ENCODE peak calls at places on chromosomes 13 and 19, in seven cellular contexts. K is effector CD4-positive, alpha-beta T cell; J is body of pancreas; A is RWPE1; D is A549; T is nephron progenitor cell; C is substantia nigra. H is an unnamed sample.

GRCh38 chr13:25908390-25908789 is 143.4 kb downstream of the SHISA2 start:
- DNase-seq in J (no peak), C (no peak), K (no peak), A (no peak), D (no peak), T (peak), H (no peak)

GRCh38 chr19:44792286-44792685 is 14.6 kb downstream of the CBLC start:
- DNase-seq in K (no peak), A (no peak), T (no peak), J (no peak), C (no peak), D (no peak), H (no peak)

GRCh38 chr19:11152318-11153062 is 3.1 kb downstream of the SPC24 start:
- DNase-seq in C (peak), A (peak), J (peak), K (no peak), T (no peak), D (no peak), H (peak)

GRCh38 chr13:64740493-64740892 is 2489.6 kb downstream of the PCDH9 start:
- DNase-seq in K (no peak), C (no peak), D (no peak), T (no peak), A (no peak), J (no peak), H (no peak)

GRCh38 chr13:80131204-80131603 is 209.7 kb downstream of the SPRY2 start:
- DNase-seq in C (peak), A (peak), K (no peak), J (peak), D (peak), T (peak), H (peak)

GRCh38 chr19:18856385-18857126 is 24.8 kb downstream of the UPF1 start:
- DNase-seq in C (peak), D (no peak), J (no peak), K (no peak), A (peak), T (no peak), H (peak)

GRCh38 chr19:6292006-6292405 is 12.2 kb upstream of the MLLT1 start:
- DNase-seq in K (no peak), D (no peak), A (no peak), J (no peak), T (no peak), C (no peak), H (no peak)

GRCh38 chr19:58209577-58209976 is 19.1 kb upstream of the ZNF544 start:
- DNase-seq in C (no peak), K (no peak), D (no peak), T (no peak), A (no peak), J (no peak), H (no peak)

GRCh38 chr19:58468216-58468839 is 1.4 kb downstream of the ZNF324 start:
- DNase-seq in J (no peak), D (no peak), C (no peak), A (no peak), T (no peak), K (no peak), H (no peak)

GRCh38 chr13:99656843-99657506 is 155.7 kb downstream of the TM9SF2 start:
- DNase-seq in D (no peak), J (no peak), A (no peak), C (no peak), T (no peak), K (no peak), H (no peak)

GRCh38 chr13:60562081-60562764 is 165.2 kb downstream of the TDRD3 start:
- DNase-seq in C (no peak), T (no peak), J (no peak), K (no peak), A (no peak), D (no peak), H (peak)

GRCh38 chr13:23695196-23695595 is 125.0 kb downstream of the TNFRSF19 start:
- DNase-seq in D (no peak), K (no peak), A (no peak), J (no peak), T (no peak), C (no peak), H (no peak)

GRCh38 chr13:42107006-42107405 is 58.6 kb downstream of the DGKH start:
- DNase-seq in D (no peak), C (no peak), A (no peak), K (no peak), J (no peak), T (no peak), H (no peak)

GRCh38 chr13:84994582-84994981 is 804.6 kb downstream of the SLITRK6 start:
- DNase-seq in K (no peak), D (peak), C (no peak), A (no peak), T (no peak), J (no peak), H (peak)

GRCh38 chr13:38965281-38965680 is 25.4 kb downstream of the STOML3 start:
- DNase-seq in K (no peak), T (no peak), A (no peak), J (no peak), D (no peak), C (no peak), H (no peak)

GRCh38 chr13:72864142-72865035 is 82.5 kb downstream of the PIBF1 start:
- DNase-seq in J (no peak), C (no peak), A (no peak), D (no peak), T (no peak), K (no peak), H (peak)

GRCh38 chr19:33796164-33797100 is at the start of gene KCTD15:
- DNase-seq in C (peak), D (no peak), K (no peak), J (peak), T (peak), A (no peak), H (peak)

GRCh38 chr19:55324705-55325104 is 436 bp downstream of the TMEM150B start:
- DNase-seq in C (no peak), K (no peak), J (no peak), A (no peak), T (no peak), D (no peak), H (no peak)

GRCh38 chr13:108915095-108915633 is 285.8 kb downstream of the MYO16 start:
- DNase-seq in T (no peak), C (no peak), A (peak), J (peak), K (no peak), D (no peak), H (peak)

GRCh38 chr13:112943309-112944125 is 25.5 kb upstream of the MCF2L start:
- DNase-seq in C (no peak), T (peak), J (peak), K (peak), A (peak), D (peak), H (peak)

GRCh38 chr19:41411682-41412265 is 14.2 kb downstream of the BCKDHA start:
- DNase-seq in C (peak), K (no peak), D (no peak), A (no peak), J (no peak), T (no peak), H (no peak)

GRCh38 chr13:28161370-28161769 is 23.0 kb downstream of the PAN3 start:
- DNase-seq in A (no peak), K (no peak), T (no peak), D (no peak), C (no peak), J (no peak), H (peak)

GRCh38 chr13:65260938-65261880 is 1968.9 kb downstream of the PCDH9 start:
- DNase-seq in C (no peak), J (no peak), A (no peak), T (no peak), K (no peak), D (no peak), H (peak)

GRCh38 chr19:20103091-20103501 is 25.3 kb downstream of the ZNF90 start:
- DNase-seq in J (no peak), T (no peak), C (no peak), K (no peak), A (no peak), D (no peak), H (no peak)

GRCh38 chr19:15452111-15453047 is 2.6 kb upstream of the WIZ start:
- DNase-seq in T (peak), A (peak), K (no peak), D (peak), C (peak), J (peak), H (peak)